ENCODE peak calls at places on chromosome 9, in eight cellular contexts. One of them, this sample, is unnamed.

GRCh38 chr9:70835323-70835722 is 286.1 kb downstream of the TRPM3 start:
- DNase-seq in vagina: no peak
- DNase-seq in upper lobe of right lung: no peak
- DNase-seq in suprapubic skin: no peak
- DNase-seq in LNCaP clone FGC: no peak
- DNase-seq in CD4-positive, alpha-beta memory T cell: no peak
- DNase-seq in A549: no peak
- DNase-seq in IMR-90: no peak
- DNase-seq in this sample: peak

GRCh38 chr9:35489313-35490154 is at the start of gene RUSC2:
- DNase-seq in suprapubic skin: peak
- DNase-seq in vagina: no peak
- DNase-seq in upper lobe of right lung: peak
- DNase-seq in LNCaP clone FGC: peak
- DNase-seq in IMR-90: peak
- DNase-seq in CD4-positive, alpha-beta memory T cell: peak
- DNase-seq in A549: peak
- DNase-seq in this sample: peak

GRCh38 chr9:100190339-100190738 is 91.3 kb downstream of the INVS start:
- DNase-seq in LNCaP clone FGC: no peak
- DNase-seq in vagina: no peak
- DNase-seq in A549: peak
- DNase-seq in upper lobe of right lung: no peak
- DNase-seq in CD4-positive, alpha-beta memory T cell: no peak
- DNase-seq in suprapubic skin: no peak
- DNase-seq in IMR-90: no peak
- DNase-seq in this sample: no peak

GRCh38 chr9:76441551-76442322 is 17.2 kb upstream of the GCNT1 start:
- DNase-seq in IMR-90: peak
- DNase-seq in suprapubic skin: no peak
- DNase-seq in CD4-positive, alpha-beta memory T cell: no peak
- DNase-seq in A549: no peak
- DNase-seq in vagina: no peak
- DNase-seq in upper lobe of right lung: no peak
- DNase-seq in LNCaP clone FGC: no peak
- DNase-seq in this sample: peak

GRCh38 chr9:99833735-99834134 is 12.1 kb downstream of the NR4A3 start:
- DNase-seq in vagina: no peak
- DNase-seq in upper lobe of right lung: no peak
- DNase-seq in IMR-90: peak
- DNase-seq in LNCaP clone FGC: no peak
- DNase-seq in suprapubic skin: no peak
- DNase-seq in CD4-positive, alpha-beta memory T cell: no peak
- DNase-seq in A549: no peak
- DNase-seq in this sample: no peak

GRCh38 chr9:37812773-37813379 is 12.3 kb downstream of the DCAF10 start:
- DNase-seq in A549: no peak
- DNase-seq in vagina: no peak
- DNase-seq in upper lobe of right lung: no peak
- DNase-seq in LNCaP clone FGC: no peak
- DNase-seq in suprapubic skin: no peak
- DNase-seq in CD4-positive, alpha-beta memory T cell: no peak
- DNase-seq in IMR-90: no peak
- DNase-seq in this sample: no peak

GRCh38 chr9:93194584-93194983 is 10.6 kb downstream of the WNK2 start:
- DNase-seq in vagina: no peak
- DNase-seq in upper lobe of right lung: no peak
- DNase-seq in CD4-positive, alpha-beta memory T cell: no peak
- DNase-seq in IMR-90: no peak
- DNase-seq in LNCaP clone FGC: peak
- DNase-seq in suprapubic skin: no peak
- DNase-seq in A549: no peak
- DNase-seq in this sample: no peak

GRCh38 chr9:112853882-112854585 is 36.6 kb downstream of the SLC46A2 start:
- DNase-seq in IMR-90: no peak
- DNase-seq in CD4-positive, alpha-beta memory T cell: no peak
- DNase-seq in suprapubic skin: no peak
- DNase-seq in vagina: no peak
- DNase-seq in A549: no peak
- DNase-seq in LNCaP clone FGC: no peak
- DNase-seq in upper lobe of right lung: no peak
- DNase-seq in this sample: no peak

GRCh38 chr9:69104830-69105527 is 69.1 kb upstream of the TJP2 start:
- DNase-seq in CD4-positive, alpha-beta memory T cell: no peak
- DNase-seq in vagina: no peak
- DNase-seq in IMR-90: no peak
- DNase-seq in upper lobe of right lung: peak
- DNase-seq in A549: no peak
- DNase-seq in suprapubic skin: no peak
- DNase-seq in LNCaP clone FGC: peak
- DNase-seq in this sample: peak

DNA sequence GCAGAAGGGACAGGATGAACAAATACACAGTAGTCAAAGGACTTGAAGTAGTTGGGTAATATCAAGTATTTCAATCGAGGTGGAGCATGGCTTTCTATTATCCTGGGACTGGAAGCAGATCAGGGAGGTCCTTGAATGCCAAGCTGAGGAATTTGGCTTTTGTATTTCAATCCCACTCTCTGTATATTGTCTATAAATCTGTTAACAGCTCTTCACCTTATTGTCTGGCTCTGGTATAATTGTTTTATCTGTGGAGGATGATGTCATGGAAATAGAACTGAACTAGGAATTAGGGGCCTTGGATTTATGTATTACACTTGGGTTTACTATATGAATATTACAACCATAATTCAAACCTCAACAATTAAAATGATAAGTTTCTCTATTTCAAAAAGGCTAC is 6.3 kb upstream of the ADAMTSL1 start:
- DNase-seq in upper lobe of right lung: no peak
- DNase-seq in A549: no peak
- DNase-seq in IMR-90: no peak
- DNase-seq in CD4-positive, alpha-beta memory T cell: no peak
- DNase-seq in LNCaP clone FGC: no peak
- DNase-seq in vagina: no peak
- DNase-seq in suprapubic skin: no peak
- DNase-seq in this sample: no peak
- H3K4me3 ChIP-seq in upper lobe of right lung: no peak
- H3K4me3 ChIP-seq in A549: no peak
- H3K4me3 ChIP-seq in IMR-90: no peak
- H3K4me3 ChIP-seq in CD4-positive, alpha-beta memory T cell: no peak
- H3K4me3 ChIP-seq in LNCaP clone FGC: no peak
- H3K4me3 ChIP-seq in vagina: no peak
- H3K4me3 ChIP-seq in suprapubic skin: no peak
- H3K4me3 ChIP-seq in this sample: no peak

GRCh38 chr9:14813336-14814020 is 90.9 kb upstream of the CER1 start:
- DNase-seq in CD4-positive, alpha-beta memory T cell: no peak
- DNase-seq in LNCaP clone FGC: no peak
- DNase-seq in upper lobe of right lung: no peak
- DNase-seq in A549: no peak
- DNase-seq in suprapubic skin: no peak
- DNase-seq in vagina: no peak
- DNase-seq in IMR-90: no peak
- DNase-seq in this sample: no peak
- H3K4me3 ChIP-seq in CD4-positive, alpha-beta memory T cell: no peak
- H3K4me3 ChIP-seq in LNCaP clone FGC: no peak
- H3K4me3 ChIP-seq in upper lobe of right lung: no peak
- H3K4me3 ChIP-seq in A549: no peak
- H3K4me3 ChIP-seq in suprapubic skin: no peak
- H3K4me3 ChIP-seq in vagina: no peak
- H3K4me3 ChIP-seq in IMR-90: no peak
- H3K4me3 ChIP-seq in this sample: no peak

GRCh38 chr9:98045234-98046160 is 11.0 kb upstream of the NANS start:
- DNase-seq in CD4-positive, alpha-beta memory T cell: peak
- DNase-seq in A549: peak
- DNase-seq in upper lobe of right lung: no peak
- DNase-seq in IMR-90: no peak
- DNase-seq in vagina: no peak
- DNase-seq in suprapubic skin: no peak
- DNase-seq in LNCaP clone FGC: peak
- DNase-seq in this sample: no peak
- H3K4me3 ChIP-seq in CD4-positive, alpha-beta memory T cell: peak
- H3K4me3 ChIP-seq in A549: no peak
- H3K4me3 ChIP-seq in upper lobe of right lung: peak
- H3K4me3 ChIP-seq in IMR-90: no peak
- H3K4me3 ChIP-seq in vagina: no peak
- H3K4me3 ChIP-seq in suprapubic skin: no peak
- H3K4me3 ChIP-seq in LNCaP clone FGC: peak
- H3K4me3 ChIP-seq in this sample: no peak

GRCh38 chr9:131714161-131714646 is 25.7 kb downstream of the RAPGEF1 start:
- DNase-seq in upper lobe of right lung: no peak
- DNase-seq in CD4-positive, alpha-beta memory T cell: no peak
- DNase-seq in A549: peak
- DNase-seq in LNCaP clone FGC: no peak
- DNase-seq in suprapubic skin: no peak
- DNase-seq in IMR-90: peak
- DNase-seq in vagina: no peak
- DNase-seq in this sample: peak
- H3K4me3 ChIP-seq in upper lobe of right lung: no peak
- H3K4me3 ChIP-seq in CD4-positive, alpha-beta memory T cell: no peak
- H3K4me3 ChIP-seq in A549: no peak
- H3K4me3 ChIP-seq in LNCaP clone FGC: no peak
- H3K4me3 ChIP-seq in suprapubic skin: no peak
- H3K4me3 ChIP-seq in IMR-90: peak
- H3K4me3 ChIP-seq in vagina: no peak
- H3K4me3 ChIP-seq in this sample: no peak

GRCh38 chr9:126666155-126666803 is 52.6 kb downstream of the LMX1B start:
- DNase-seq in A549: no peak
- DNase-seq in CD4-positive, alpha-beta memory T cell: no peak
- DNase-seq in upper lobe of right lung: no peak
- DNase-seq in IMR-90: no peak
- DNase-seq in vagina: no peak
- DNase-seq in LNCaP clone FGC: no peak
- DNase-seq in suprapubic skin: no peak
- DNase-seq in this sample: no peak

GRCh38 chr9:126667190-126668055 is 53.7 kb downstream of the LMX1B start:
- DNase-seq in vagina: no peak
- DNase-seq in CD4-positive, alpha-beta memory T cell: no peak
- DNase-seq in LNCaP clone FGC: no peak
- DNase-seq in suprapubic skin: no peak
- DNase-seq in upper lobe of right lung: no peak
- DNase-seq in A549: no peak
- DNase-seq in IMR-90: no peak
- DNase-seq in this sample: no peak

GRCh38 chr9:126665696-126666035 is 51.9 kb downstream of the LMX1B start:
- DNase-seq in LNCaP clone FGC: no peak
- DNase-seq in CD4-positive, alpha-beta memory T cell: no peak
- DNase-seq in upper lobe of right lung: no peak
- DNase-seq in vagina: no peak
- DNase-seq in A549: no peak
- DNase-seq in IMR-90: no peak
- DNase-seq in suprapubic skin: no peak
- DNase-seq in this sample: no peak

GRCh38 chr9:126663661-126664072 is 49.9 kb downstream of the LMX1B start:
- DNase-seq in IMR-90: no peak
- DNase-seq in A549: no peak
- DNase-seq in suprapubic skin: no peak
- DNase-seq in upper lobe of right lung: no peak
- DNase-seq in LNCaP clone FGC: peak
- DNase-seq in vagina: no peak
- DNase-seq in CD4-positive, alpha-beta memory T cell: no peak
- DNase-seq in this sample: no peak

DNA sequence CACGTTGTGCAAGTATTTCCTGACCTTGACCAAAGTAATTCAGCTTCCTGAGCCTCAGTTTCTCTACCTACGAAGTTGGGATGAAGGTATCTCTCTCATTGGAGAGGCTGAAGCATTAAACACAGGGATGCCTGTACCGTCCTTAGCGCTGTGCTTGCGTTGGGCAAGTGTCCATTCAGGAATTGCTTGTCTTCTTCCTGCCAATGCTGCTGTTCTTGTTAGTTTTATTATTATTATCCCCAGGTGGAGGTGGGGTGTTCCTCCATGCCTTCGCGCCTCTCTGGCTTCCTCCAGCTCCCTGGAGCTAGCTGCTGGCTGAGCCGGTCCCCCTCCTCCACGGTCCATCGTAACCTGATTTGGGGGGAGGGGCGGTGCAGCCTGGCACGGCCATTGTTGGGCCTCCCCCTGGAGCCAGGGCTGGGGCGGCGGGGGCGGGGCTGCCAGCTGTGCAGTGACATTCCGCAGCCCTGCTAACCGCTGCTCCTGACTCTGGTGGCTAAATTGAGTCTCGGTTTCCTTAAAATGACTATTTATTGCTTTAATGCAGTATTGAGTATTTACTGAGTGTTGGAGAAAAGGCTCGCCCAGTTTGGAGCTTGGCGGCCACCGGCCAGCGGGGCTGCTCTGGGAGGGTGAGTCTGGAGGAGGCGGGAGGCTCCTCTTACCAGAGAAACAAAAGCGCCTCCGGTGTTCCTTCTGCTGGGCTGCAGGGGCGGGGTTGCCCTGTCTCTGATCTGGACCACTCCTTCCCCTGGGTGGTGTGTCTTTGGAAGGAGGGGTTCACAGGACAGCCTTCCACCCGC is 51.4 kb downstream of the LMX1B start:
- DNase-seq in LNCaP clone FGC: no peak
- DNase-seq in suprapubic skin: no peak
- DNase-seq in IMR-90: no peak
- DNase-seq in upper lobe of right lung: no peak
- DNase-seq in CD4-positive, alpha-beta memory T cell: no peak
- DNase-seq in A549: no peak
- DNase-seq in vagina: no peak
- DNase-seq in this sample: no peak
- H3K4me3 ChIP-seq in LNCaP clone FGC: no peak
- H3K4me3 ChIP-seq in suprapubic skin: peak
- H3K4me3 ChIP-seq in IMR-90: no peak
- H3K4me3 ChIP-seq in upper lobe of right lung: no peak
- H3K4me3 ChIP-seq in CD4-positive, alpha-beta memory T cell: no peak
- H3K4me3 ChIP-seq in A549: no peak
- H3K4me3 ChIP-seq in vagina: no peak
- H3K4me3 ChIP-seq in this sample: no peak

DNA sequence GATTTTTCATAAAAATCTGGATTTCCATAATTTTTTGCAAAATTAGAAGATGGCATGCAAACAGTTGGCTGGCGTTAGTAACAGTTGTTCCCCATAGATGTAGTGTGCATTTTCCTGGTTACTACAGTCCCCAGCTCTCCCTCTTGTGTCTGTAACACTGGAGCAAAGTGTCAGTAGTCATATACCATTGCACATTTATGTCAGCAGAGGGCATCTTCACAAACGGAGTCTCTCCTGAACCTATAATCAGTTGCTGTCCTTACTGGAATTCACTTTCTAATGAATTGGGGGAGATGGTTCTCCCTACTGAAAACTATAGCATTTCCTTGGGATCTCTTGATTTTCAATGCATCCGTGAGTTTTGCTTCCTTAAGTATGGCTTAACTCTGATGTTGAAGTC is 44.7 kb upstream of the DMAC1 start:
- DNase-seq in IMR-90: peak
- DNase-seq in LNCaP clone FGC: no peak
- DNase-seq in vagina: no peak
- DNase-seq in CD4-positive, alpha-beta memory T cell: peak
- DNase-seq in suprapubic skin: no peak
- DNase-seq in upper lobe of right lung: no peak
- DNase-seq in A549: peak
- DNase-seq in this sample: peak
- H3K4me3 ChIP-seq in IMR-90: no peak
- H3K4me3 ChIP-seq in LNCaP clone FGC: no peak
- H3K4me3 ChIP-seq in vagina: no peak
- H3K4me3 ChIP-seq in CD4-positive, alpha-beta memory T cell: no peak
- H3K4me3 ChIP-seq in suprapubic skin: no peak
- H3K4me3 ChIP-seq in upper lobe of right lung: no peak
- H3K4me3 ChIP-seq in A549: no peak
- H3K4me3 ChIP-seq in this sample: no peak